ENCODE peak calls at places on chromosomes 1 and 21, in six cellular contexts. W is epithelial cell of esophagus; X is aorta; U is mammary epithelial cell; E is NCI-H1105; V is activated T-helper 1 cell treated with anti-CD3 and anti-CD28 coated beads, Interleukin-2, amount 50 U/mL, for 16 hours. O is an unnamed sample.

GRCh38 chr1:35305383-35305782 is 36.9 kb downstream of the ZMYM4 start:
- DNase-seq in W (no peak), X (no peak), U (no peak), E (no peak), V (no peak), O (no peak)

GRCh38 chr1:161082996-161083742 is 6.2 kb downstream of the NECTIN4 start:
- DNase-seq in W (peak; percentile 99), X (peak; percentile 89), U (peak; percentile 98), E (no peak), V (no peak), O (peak; percentile 83)

GRCh38 chr1:25668931-25669573 is 52.5 kb downstream of the MAN1C1 start:
- DNase-seq in W (no peak), X (no peak), U (no peak), E (no peak), V (no peak), O (no peak)

GRCh38 chr1:8718878-8719361 is 98.5 kb downstream of the RERE start:
- DNase-seq in W (no peak), X (no peak), U (no peak), E (no peak), V (no peak), O (no peak)

GRCh38 chr1:184792450-184792969 is 37.9 kb upstream of the EDEM3 start:
- DNase-seq in W (peak; percentile 97), X (peak; percentile 93), U (peak; percentile 98), E (no peak), V (no peak), O (peak; percentile 96)

GRCh38 chr21:34166468-34166867 is 93.1 kb downstream of the MRPS6 start:
- DNase-seq in W (no peak), X (no peak), U (peak; percentile 23), E (no peak), V (no peak), O (no peak)

GRCh38 chr1:234893725-234894630 is 234.7 kb downstream of the TOMM20 start:
- DNase-seq in W (peak; percentile 83), X (no peak), U (peak; percentile 62), E (peak; percentile 37), V (no peak), O (peak; percentile 11)

GRCh38 chr1:178397678-178398077 is 99.1 kb downstream of the CLEC20A start:
- DNase-seq in W (peak; percentile 86), X (no peak), U (peak; percentile 89), E (no peak), V (no peak), O (no peak)